ENCODE peak calls at places on chromosomes 1 and 21, in four cellular contexts. S, R, N and W are unnamed samples.

GRCh38 chr1:156652131-156652991 is 10.4 kb downstream of the BCAN start:
- DNase-seq in S (peak; percentile 66), R (no peak), N (no peak), W (no peak)

GRCh38 chr1:26799479-26800133 is 11.9 kb downstream of the PIGV start:
- DNase-seq in S (no peak), R (peak; percentile 75), N (no peak), W (no peak)

GRCh38 chr1:168734271-168734670 is 5.3 kb upstream of the DPT start:
- DNase-seq in S (no peak), R (peak; percentile 42), N (no peak), W (no peak)

GRCh38 chr1:90412563-90412962 is 304.5 kb downstream of the BARHL2 start:
- DNase-seq in S (no peak), R (no peak), N (no peak), W (no peak)

GRCh38 chr1:224114787-224115175 is 870 bp downstream of the FBXO28 start:
- DNase-seq in S (no peak), R (no peak), N (no peak), W (no peak)

GRCh38 chr1:7659514-7659913 is 111.6 kb upstream of the VAMP3 start:
- DNase-seq in S (no peak), R (no peak), N (no peak), W (no peak)

GRCh38 chr21:41610042-41610839 is 102.3 kb upstream of the TMPRSS2 start:
- DNase-seq in S (peak; percentile 74), R (no peak), N (no peak), W (no peak)

GRCh38 chr1:21869620-21870121 is 57.6 kb downstream of the LDLRAD2 start:
- DNase-seq in S (no peak), R (peak; percentile 79), N (peak; percentile 91), W (peak; percentile 57)

GRCh38 chr1:204398197-204399125 is 13.2 kb downstream of the PPP1R15B start:
- DNase-seq in S (peak; percentile 88), R (peak; percentile 70), N (no peak), W (no peak)

GRCh38 chr1:163807331-163807730 is 485.6 kb downstream of the NUF2 start:
- DNase-seq in S (no peak), R (no peak), N (no peak), W (no peak)
- TF ChIP-seq CTCF in S (no peak), R (no peak), N (no peak), W (no peak)

GRCh38 chr1:2845874-2846273 is 44.4 kb upstream of the TTC34 start:
- DNase-seq in S (no peak), R (no peak), N (no peak), W (no peak)
- H3K4me3 ChIP-seq in S (no peak overlapping the region), R (no peak overlapping the region), N (no peak overlapping the region), W (no peak overlapping the region)

GRCh38 chr1:153627797-153628626 is at the start of gene S100A1:
- DNase-seq in S (no peak), R (peak; percentile 94), N (no peak), W (no peak)
- TF ChIP-seq CTCF in S (no peak), R (peak; percentile 20), N (no peak), W (no peak)

DNA sequence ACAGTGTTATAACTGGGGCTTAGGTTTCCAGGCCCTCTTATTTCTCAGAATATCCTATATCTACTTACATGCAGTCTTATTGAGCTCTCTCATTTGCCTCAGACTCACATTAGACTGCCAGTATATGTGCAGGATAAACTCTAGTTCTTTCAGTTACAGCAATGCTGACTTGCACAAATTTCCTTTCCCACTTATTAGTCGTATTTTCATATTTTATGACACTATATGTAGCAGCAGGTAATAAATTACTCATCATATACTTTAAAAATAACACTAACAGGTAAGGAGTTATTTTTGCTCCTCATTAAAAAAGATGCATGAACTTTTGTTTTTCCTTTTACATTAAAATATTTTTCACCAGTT is 65.7 kb downstream of the GADD45A start:
- DNase-seq in S (no peak), R (no peak), N (no peak), W (no peak)
- H3K4me3 ChIP-seq in S (no peak overlapping the region), R (no peak overlapping the region), N (no peak overlapping the region), W (no peak overlapping the region)

GRCh38 chr1:34591751-34592629 is 162.9 kb upstream of the GJB5 start:
- DNase-seq in S (no peak), R (no peak), N (no peak), W (no peak)
- TF ChIP-seq CTCF in S (no peak), R (no peak), N (no peak), W (peak; percentile 51)

DNA sequence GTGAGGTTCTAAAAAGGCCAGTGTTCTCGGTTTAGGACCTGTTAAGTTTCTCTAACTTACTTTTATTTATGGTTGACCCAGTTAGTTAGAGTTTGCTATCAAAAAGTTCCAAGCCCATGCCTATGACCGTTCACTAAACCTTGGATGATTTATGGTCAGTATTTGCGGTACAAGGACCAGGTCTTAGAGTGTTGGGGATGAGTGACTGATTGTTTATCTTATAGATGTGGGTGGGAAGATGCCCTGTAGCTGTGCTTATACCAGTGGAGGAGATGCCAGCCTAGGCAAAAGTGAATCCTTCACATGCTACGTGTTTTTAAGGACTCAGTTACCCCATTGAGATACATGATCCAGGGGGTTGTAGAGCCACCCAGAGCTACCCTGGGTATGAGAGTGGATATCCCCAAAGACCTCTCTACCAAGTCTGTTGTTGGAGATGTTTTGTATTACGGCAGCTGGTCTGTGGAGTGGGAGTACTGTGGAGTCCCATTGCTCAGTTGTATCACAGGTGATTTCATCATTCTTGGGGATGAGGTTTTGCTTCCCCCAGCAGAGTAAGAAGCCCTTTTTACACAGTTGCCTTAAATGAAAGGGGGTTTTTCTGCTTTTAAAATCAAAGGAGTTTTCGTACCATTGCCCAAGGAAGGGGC is 2.1 kb downstream of the SLC22A15 start:
- DNase-seq in S (no peak), R (no peak), N (no peak), W (no peak)
- H3K4me3 ChIP-seq in S (no peak overlapping the region), R (no peak overlapping the region), N (no peak overlapping the region), W (peak overlapping the region; percentile 73)